ENCODE peak calls at places on chromosomes 3 and 15, in eight cellular contexts. X is RPMI7951; S is cardiac septum; W is stimulated activated CD4-positive, alpha-beta T cell treated with anti-CD3 and anti-CD28 coated beads, Interleukin-4, amount 100 ng/mL, for 48 hours; U is iris pigment epithelial cell; K is RKO; A is CD8-positive, alpha-beta T cell; Q is heart left ventricle. G is an unnamed sample.
A peak's percentile ranks its signal among the peaks of the same experiment; 100 is the strongest.

GRCh38 chr3:168514252-168514651 is 418.5 kb upstream of the GOLIM4 start:
- DNase-seq in X (no peak), S (no peak), W (no peak), U (no peak), K (no peak), A (no peak), Q (no peak), G (no peak)

GRCh38 chr3:129277829-129278271 is 820 bp upstream of the HMCES start:
- DNase-seq in X (peak; percentile 23), S (no peak), W (no peak), U (no peak), K (no peak), A (no peak), Q (no peak), G (no peak)

GRCh38 chr3:88311826-88312225 is 162.1 kb downstream of the C3orf38 start:
- DNase-seq in X (no peak), S (no peak), W (no peak), U (no peak), K (no peak), A (no peak), Q (no peak), G (no peak)

GRCh38 chr3:29183346-29184087 is 97.4 kb upstream of the RBMS3 start:
- DNase-seq in X (peak; percentile 83), S (no peak), W (peak; percentile 7), U (peak; percentile 93), K (peak; percentile 16), A (no peak), Q (no peak), G (no peak)

GRCh38 chr3:38836561-38836960 is 20.5 kb upstream of the SCN10A start:
- DNase-seq in X (peak; percentile 29), S (no peak), W (no peak), U (no peak), K (no peak), A (no peak), Q (no peak), G (no peak)

GRCh38 chr3:72474775-72475174 is 373.5 kb downstream of the SHQ1 start:
- DNase-seq in X (no peak), S (no peak), W (no peak), U (no peak), K (no peak), A (no peak), Q (no peak), G (no peak)

GRCh38 chr15:43792761-43793493 is 807 bp downstream of the SERF2 start:
- DNase-seq in X (peak; percentile 31), S (no peak), W (no peak), U (peak; percentile 38), K (peak; percentile 64), A (no peak), Q (no peak), G (no peak)

GRCh38 chr3:47010050-47010712 is 30.7 kb downstream of the NBEAL2 start:
- DNase-seq in X (no peak), S (no peak), W (no peak), U (no peak), K (no peak), A (no peak), Q (peak; percentile 53), G (peak; percentile 76)

GRCh38 chr15:80846416-80846815 is 67.2 kb downstream of the CEMIP start:
- DNase-seq in X (no peak), S (no peak), W (no peak), U (no peak), K (no peak), A (no peak), Q (no peak), G (no peak)

G was measured in sigmoid colon.